ENCODE peak calls at places on chromosomes 7 and 10, in six cellular contexts. S, Z, G, A, C and J are unnamed samples.

GRCh38 chr7:46220066-46220630 is 299.1 kb upstream of the IGFBP3 start:
- DNase-seq in S (no peak), Z (no peak), G (no peak), A (peak; percentile 23), C (peak; percentile 10), J (peak; percentile 94)

GRCh38 chr7:74097937-74098614 is 14.5 kb downstream of the LIMK1 start:
- DNase-seq in S (no peak), Z (no peak), G (no peak), A (peak; percentile 96), C (peak; percentile 97), J (no peak)

GRCh38 chr10:110344622-110345021 is 39.9 kb upstream of the SMNDC1 start:
- DNase-seq in S (no peak), Z (no peak), G (no peak), A (no peak), C (no peak), J (no peak)

GRCh38 chr7:121510302-121510701 is 114.2 kb upstream of the FAM3C start:
- DNase-seq in S (peak; percentile 75), Z (no peak), G (no peak), A (no peak), C (no peak), J (no peak)

GRCh38 chr10:79137826-79138225 is 69.1 kb downstream of the ZMIZ1 start:
- DNase-seq in S (no peak), Z (no peak), G (no peak), A (peak; percentile 62), C (peak; percentile 77), J (no peak)

GRCh38 chr7:91112902-91113321 is 151.3 kb upstream of the FZD1 start:
- DNase-seq in S (no peak), Z (no peak), G (no peak), A (peak; percentile 82), C (no peak), J (no peak)

GRCh38 chr7:2937701-2938513 is 93.8 kb upstream of the GNA12 start:
- DNase-seq in S (peak; percentile 15), Z (no peak), G (no peak), A (no peak), C (no peak), J (no peak)

GRCh38 chr7:151010307-151011096 is 13.8 kb downstream of the ATG9B start:
- DNase-seq in S (peak; percentile 49), Z (no peak), G (no peak), A (peak; percentile 23), C (peak; percentile 71), J (no peak)

GRCh38 chr10:100482181-100482833 is 19.5 kb downstream of the WNT8B start:
- DNase-seq in S (peak; percentile 88), Z (peak; percentile 72), G (no peak), A (peak; percentile 74), C (peak; percentile 70), J (peak; percentile 95)

GRCh38 chr10:5168897-5169296 is 16.1 kb downstream of the AKR1C8 start:
- DNase-seq in S (no peak), Z (no peak), G (no peak), A (no peak), C (no peak), J (no peak)

GRCh38 chr7:128853691-128854298 is 8.9 kb upstream of the ATP6V1F start:
- DNase-seq in S (no peak), Z (no peak), G (no peak), A (no peak), C (no peak), J (no peak)

GRCh38 chr7:3179456-3179855 is 121.6 kb upstream of the SDK1 start:
- DNase-seq in S (no peak), Z (no peak), G (no peak), A (no peak), C (no peak), J (no peak)

GRCh38 chr10:72645263-72645858 is 19.5 kb upstream of the MICU1 start:
- DNase-seq in S (no peak), Z (no peak), G (no peak), A (no peak), C (no peak), J (no peak)

GRCh38 chr7:44998153-44998871 is 1.7 kb upstream of the CCM2 start:
- DNase-seq in S (no peak), Z (no peak), G (no peak), A (no peak), C (no peak), J (no peak)

GRCh38 chr7:51731086-51731485 is 414.5 kb upstream of the COBL start:
- DNase-seq in S (peak; percentile 46), Z (no peak), G (peak; percentile 41), A (no peak), C (no peak), J (no peak)

GRCh38 chr7:151799506-151799905 is 77.4 kb downstream of the PRKAG2 start:
- DNase-seq in S (no peak), Z (no peak), G (no peak), A (no peak), C (no peak), J (no peak)

GRCh38 chr7:3194501-3195141 is 106.4 kb upstream of the SDK1 start:
- DNase-seq in S (peak; percentile 92), Z (peak; percentile 59), G (peak; percentile 72), A (peak; percentile 89), C (peak; percentile 97), J (no peak)

GRCh38 chr10:14032406-14032998 is 298.2 kb downstream of the FRMD4A start:
- DNase-seq in S (peak; percentile 86), Z (peak; percentile 52), G (peak; percentile 73), A (no peak), C (no peak), J (no peak)

GRCh38 chr7:77745746-77746145 is 49.5 kb downstream of the RSBN1L start:
- DNase-seq in S (no peak), Z (no peak), G (no peak), A (no peak), C (no peak), J (no peak)

DNA sequence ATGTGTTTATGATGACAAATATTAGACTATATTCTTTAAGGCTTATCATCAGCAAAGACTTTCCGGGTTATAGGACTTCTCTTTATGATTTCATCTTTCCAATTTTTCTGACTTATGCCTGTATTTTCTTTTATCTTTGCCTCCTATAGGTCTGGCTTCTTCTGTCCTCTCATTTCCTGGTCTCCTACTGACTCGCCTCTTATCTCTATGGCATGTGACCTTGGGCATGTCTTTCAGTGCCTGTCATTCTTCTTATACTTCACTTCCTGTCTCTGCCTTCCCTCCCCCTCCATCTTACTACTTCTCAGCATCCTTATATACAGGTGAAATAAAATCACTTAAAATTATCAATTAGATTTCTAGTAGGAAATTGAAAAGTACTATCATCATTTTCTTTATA is 42.2 kb downstream of the PCDH15 start:
- DNase-seq in S (no peak), Z (no peak), G (no peak), A (no peak), C (peak; percentile 14), J (no peak)
- H4K91ac ChIP-seq in S (no peak overlapping the region), Z (no peak overlapping the region), G (no peak overlapping the region), A (no peak overlapping the region), C (no peak overlapping the region), J (no peak overlapping the region)

DNA sequence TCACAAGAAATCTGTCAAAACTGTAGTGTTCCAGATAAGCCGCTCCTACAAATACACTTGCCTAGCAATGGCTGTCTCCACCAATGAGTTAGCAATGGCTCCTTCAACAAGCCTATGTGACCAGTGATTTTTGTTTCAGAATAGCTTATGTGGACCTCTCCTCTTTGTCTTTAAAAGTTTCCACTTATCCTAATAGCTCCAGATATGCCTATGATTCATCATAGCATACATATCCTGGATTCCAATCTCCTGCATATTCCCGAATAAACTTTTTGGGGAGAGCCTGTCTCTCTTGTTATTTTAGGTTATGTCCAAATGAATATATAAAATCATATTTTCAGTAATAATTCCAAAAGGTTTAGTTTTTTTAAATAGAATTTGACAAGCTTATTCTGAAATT is 510.6 kb downstream of the ARL4A start:
- DNase-seq in S (no peak), Z (no peak), G (no peak), A (no peak), C (no peak), J (no peak)
- H4K91ac ChIP-seq in S (no peak overlapping the region), Z (no peak overlapping the region), G (no peak overlapping the region), A (no peak overlapping the region), C (no peak overlapping the region), J (no peak overlapping the region)

DNA sequence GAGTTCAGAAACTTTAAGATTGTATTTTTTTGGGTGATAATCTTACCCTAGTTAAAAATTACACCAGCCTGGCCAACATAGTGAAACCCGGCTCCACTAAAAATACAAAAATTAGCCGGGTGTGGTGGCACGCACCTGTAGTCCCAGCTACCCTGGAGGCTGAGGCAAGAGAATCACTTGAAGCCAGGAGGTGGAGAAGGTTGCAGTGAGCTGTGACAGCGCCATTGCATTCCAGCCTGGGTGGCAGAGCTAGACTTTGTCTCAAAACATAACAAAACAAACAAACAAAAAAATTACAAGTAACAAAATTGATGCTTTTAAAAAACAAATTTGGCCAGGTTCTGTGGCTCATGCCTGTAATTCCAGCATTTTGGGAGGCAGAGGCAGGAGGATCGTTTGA is 76.7 kb downstream of the ANKRD61 start:
- DNase-seq in S (no peak), Z (no peak), G (no peak), A (no peak), C (no peak), J (no peak)
- H4K91ac ChIP-seq in S (no peak overlapping the region), Z (no peak overlapping the region), G (no peak overlapping the region), A (no peak overlapping the region), C (no peak overlapping the region), J (no peak overlapping the region)

GRCh38 chr7:4783292-4783652 is 7.8 kb downstream of the AP5Z1 start:
- DNase-seq in S (no peak), Z (no peak), G (no peak), A (no peak), C (no peak), J (no peak)
- H4K91ac ChIP-seq in S (no peak overlapping the region), Z (no peak overlapping the region), G (no peak overlapping the region), A (no peak overlapping the region), C (no peak overlapping the region), J (no peak overlapping the region)

GRCh38 chr10:111531690-111532089 is 454.9 kb downstream of the ADRA2A start:
- DNase-seq in S (no peak), Z (no peak), G (no peak), A (no peak), C (no peak), J (no peak)
- H4K91ac ChIP-seq in S (no peak overlapping the region), Z (no peak overlapping the region), G (no peak overlapping the region), A (no peak overlapping the region), C (no peak overlapping the region), J (no peak overlapping the region)

GRCh38 chr7:149715476-149715875 is 57.9 kb downstream of the ZNF467 start:
- DNase-seq in S (peak; percentile 24), Z (no peak), G (no peak), A (no peak), C (no peak), J (no peak)

GRCh38 chr7:149713731-149714068 is 59.7 kb downstream of the ZNF467 start:
- DNase-seq in S (peak; percentile 42), Z (no peak), G (no peak), A (no peak), C (no peak), J (no peak)

GRCh38 chr7:149714081-149714909 is 59.1 kb downstream of the ZNF467 start:
- DNase-seq in S (peak; percentile 92), Z (peak; percentile 93), G (peak; percentile 65), A (peak; percentile 82), C (peak; percentile 85), J (peak; percentile 84)

GRCh38 chr7:149714910-149715471 is 58.4 kb downstream of the ZNF467 start:
- DNase-seq in S (no peak), Z (no peak), G (no peak), A (peak; percentile 9), C (peak; percentile 33), J (peak; percentile 27)

GRCh38 chr7:149713061-149713730 is 60.2 kb downstream of the ZNF467 start:
- DNase-seq in S (peak; percentile 24), Z (no peak), G (no peak), A (no peak), C (no peak), J (no peak)
- H4K91ac ChIP-seq in S (no peak overlapping the region), Z (no peak overlapping the region), G (no peak overlapping the region), A (no peak overlapping the region), C (no peak overlapping the region), J (no peak overlapping the region)

GRCh38 chr7:130288829-130289228 is 4.1 kb upstream of the CPA4 start:
- DNase-seq in S (no peak), Z (no peak), G (no peak), A (no peak), C (no peak), J (no peak)
- H4K91ac ChIP-seq in S (no peak overlapping the region), Z (no peak overlapping the region), G (no peak overlapping the region), A (no peak overlapping the region), C (no peak overlapping the region), J (no peak overlapping the region)